ENCODE peak calls at places on chromosomes 5 and 9, in five cellular contexts. E is mesenchymal stem cell, Y is IMR-90, B is mesendoderm, S is H1. O is an unnamed sample.

GRCh38 chr5:104355350-104355749 is 792.8 kb upstream of the NUDT12 start:
- DNase-seq in E (no peak), Y (no peak), B (no peak), S (no peak), O (no peak)

GRCh38 chr5:105877592-105877991 is 1793.1 kb downstream of the EFNA5 start:
- DNase-seq in E (no peak), Y (no peak), B (no peak), S (no peak), O (no peak)

GRCh38 chr5:54909126-54909525 is 76.3 kb downstream of the ESM1 start:
- DNase-seq in E (no peak), Y (peak; percentile 6), B (no peak), S (no peak), O (no peak)

GRCh38 chr9:93659044-93659836 is 82.9 kb downstream of the PHF2 start:
- DNase-seq in E (no peak), Y (no peak), B (no peak), S (no peak), O (no peak)

GRCh38 chr5:172890659-172891058 is 56.6 kb downstream of the ERGIC1 start:
- DNase-seq in E (no peak), Y (no peak), B (no peak), S (no peak), O (no peak)

GRCh38 chr9:18606831-18607230 is 132.9 kb downstream of the ADAMTSL1 start:
- DNase-seq in E (peak; percentile 5), Y (peak; percentile 26), B (peak; percentile 93), S (no peak), O (peak; percentile 44)

GRCh38 chr9:111731916-111732315 is 62.8 kb downstream of the SHOC1 start:
- DNase-seq in E (peak; percentile 16), Y (peak; percentile 11), B (no peak), S (no peak), O (no peak)

GRCh38 chr5:95962785-95963184 is 1.1 kb upstream of the ELL2 start:
- DNase-seq in E (no peak), Y (no peak), B (peak; percentile 98), S (no peak), O (peak; percentile 85)

GRCh38 chr5:115484368-115484767 is 60.2 kb downstream of the FEM1C start:
- DNase-seq in E (no peak), Y (no peak), B (no peak), S (no peak), O (no peak)

GRCh38 chr9:6715755-6716643 is 41.8 kb upstream of the KDM4C start:
- DNase-seq in E (no peak), Y (no peak), B (no peak), S (no peak), O (peak; percentile 58)

GRCh38 chr9:76571288-76572204 is 112.6 kb downstream of the GCNT1 start:
- DNase-seq in E (no peak), Y (no peak), B (no peak), S (no peak), O (no peak)

GRCh38 chr5:56269216-56269927 is 36.2 kb upstream of the ANKRD55 start:
- DNase-seq in E (peak; percentile 92), Y (peak; percentile 75), B (peak; percentile 74), S (no peak), O (peak; percentile 37)

GRCh38 chr9:97981828-97982164 is 1.3 kb upstream of the ANP32B start:
- DNase-seq in E (peak; percentile 20), Y (no peak), B (no peak), S (no peak), O (no peak)

GRCh38 chr9:83469722-83470121 is 68.5 kb downstream of the FRMD3 start:
- DNase-seq in E (no peak), Y (no peak), B (no peak), S (no peak), O (no peak)

GRCh38 chr5:170572453-170572852 is 68.6 kb downstream of the KCNIP1 start:
- DNase-seq in E (no peak), Y (no peak), B (no peak), S (no peak), O (no peak)

GRCh38 chr5:855771-856530 is 5.2 kb upstream of the ZDHHC11 start:
- DNase-seq in E (peak; percentile 7), Y (no peak), B (peak; percentile 43), S (no peak), O (no peak)

GRCh38 chr5:66850354-66851075 is 254.3 kb downstream of the MAST4 start:
- DNase-seq in E (peak; percentile 25), Y (peak; percentile 8), B (peak; percentile 36), S (no peak), O (no peak)

GRCh38 chr5:149216515-149216914 is 55.1 kb upstream of the AFAP1L1 start:
- DNase-seq in E (no peak), Y (no peak), B (no peak), S (no peak), O (no peak)

GRCh38 chr5:74316064-74316586 is 324.4 kb downstream of the ENC1 start:
- DNase-seq in E (peak; percentile 98), Y (peak; percentile 98), B (peak; percentile 100), S (no peak), O (peak; percentile 33)

GRCh38 chr9:95750725-95751644 is 124.5 kb upstream of the ERCC6L2 start:
- DNase-seq in E (no peak), Y (no peak), B (peak; percentile 38), S (no peak), O (peak; percentile 45)

GRCh38 chr9:34989946-34990635 is 546 bp downstream of the DNAJB5 start:
- DNase-seq in E (peak; percentile 80), Y (peak; percentile 39), B (peak; percentile 95), S (peak; percentile 84), O (peak; percentile 94)

GRCh38 chr9:17082343-17082742 is 52.5 kb upstream of the CNTLN start:
- DNase-seq in E (peak; percentile 30), Y (peak; percentile 60), B (peak; percentile 91), S (peak; percentile 55), O (peak; percentile 65)

GRCh38 chr9:74431467-74431866 is 65.7 kb upstream of the RORB start:
- DNase-seq in E (no peak), Y (no peak), B (peak; percentile 15), S (no peak), O (no peak)

GRCh38 chr9:133257398-133258053 is 17.5 kb downstream of the ABO start:
- DNase-seq in E (no peak), Y (no peak), B (peak; percentile 33), S (no peak), O (no peak)

GRCh38 chr5:135236187-135236835 is 162.7 kb downstream of the MACROH2A1 start:
- DNase-seq in E (no peak), Y (no peak), B (no peak), S (no peak), O (no peak)

GRCh38 chr9:110810251-110810976 is 141.8 kb downstream of the MUSK start:
- DNase-seq in E (no peak), Y (no peak), B (no peak), S (no peak), O (no peak)

GRCh38 chr5:94872526-94872925 is 254.1 kb downstream of the SLF1 start:
- DNase-seq in E (no peak), Y (no peak), B (no peak), S (no peak), O (no peak)

GRCh38 chr9:79885093-79885857 is 313.5 kb downstream of the TLE4 start:
- DNase-seq in E (no peak), Y (no peak), B (no peak), S (no peak), O (no peak)

DNA sequence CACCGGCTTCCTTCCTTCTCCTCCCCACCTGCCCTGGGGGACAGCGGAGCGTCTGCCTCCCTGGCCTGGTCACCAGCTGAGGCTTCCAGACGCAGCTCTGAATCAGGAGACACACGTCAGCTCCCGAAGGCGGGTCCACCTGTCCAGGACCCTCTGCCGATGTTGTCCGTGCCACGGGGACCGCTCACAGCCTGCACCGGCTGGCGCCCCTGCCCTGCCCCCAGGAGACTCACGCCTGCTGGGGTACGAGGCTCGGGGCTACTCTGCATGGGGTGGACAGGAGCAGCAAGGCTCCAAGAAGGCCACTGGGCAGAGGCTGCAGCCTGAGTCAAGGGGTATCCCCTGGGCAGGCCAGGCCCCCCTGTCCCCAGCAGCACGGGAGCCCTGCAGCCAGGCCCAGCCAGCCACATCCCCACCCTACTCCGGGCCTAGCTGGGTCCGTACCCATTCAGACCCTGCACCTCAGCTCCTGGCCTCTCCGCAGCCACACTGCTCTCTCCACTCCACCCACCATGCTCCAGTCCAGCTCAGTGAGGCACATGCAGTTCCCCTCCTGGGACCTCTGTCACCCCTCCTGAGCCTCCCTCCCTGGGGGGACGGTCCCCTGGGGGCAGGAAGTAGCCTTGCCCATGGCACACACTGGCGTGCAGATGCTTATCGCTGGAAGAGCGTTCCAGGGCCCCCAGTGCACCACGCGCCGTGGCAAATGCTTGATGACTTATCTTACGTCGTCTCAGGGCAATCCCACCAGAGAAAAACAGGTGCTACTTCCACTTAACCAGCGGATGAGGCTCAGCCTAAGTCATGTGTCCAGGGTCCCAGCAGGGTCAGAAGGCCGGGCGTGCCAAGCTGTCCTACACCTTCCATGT is 2.2 kb upstream of the CCDC187 start:
- DNase-seq in E (no peak), Y (no peak), B (no peak), S (no peak), O (no peak)
- H2BK15ac ChIP-seq in E (no peak overlapping the region), Y (no peak overlapping the region), B (no peak overlapping the region), S (no peak overlapping the region), O (no peak overlapping the region)

GRCh38 chr5:143180751-143181150 is 222.7 kb downstream of the NR3C1 start:
- DNase-seq in E (no peak), Y (no peak), B (no peak), S (no peak), O (no peak)

GRCh38 chr5:143182901-143183820 is 220.3 kb downstream of the NR3C1 start:
- DNase-seq in E (no peak), Y (peak; percentile 48), B (peak; percentile 27), S (no peak), O (no peak)

GRCh38 chr5:143183989-143184388 is 219.5 kb downstream of the NR3C1 start:
- DNase-seq in E (no peak), Y (no peak), B (no peak), S (no peak), O (no peak)

GRCh38 chr5:143181173-143181572 is 222.3 kb downstream of the NR3C1 start:
- DNase-seq in E (no peak), Y (no peak), B (no peak), S (no peak), O (no peak)

GRCh38 chr5:143182106-143182505 is 221.4 kb downstream of the NR3C1 start:
- DNase-seq in E (no peak), Y (no peak), B (no peak), S (no peak), O (no peak)
- H3K9ac ChIP-seq in E (no peak overlapping the region), Y (no peak overlapping the region), B (no peak overlapping the region), S (no peak overlapping the region), O (no peak overlapping the region)

GRCh38 chr9:130010151-130010988 is 32.6 kb downstream of the FNBP1 start:
- DNase-seq in E (no peak), Y (no peak), B (no peak), S (no peak), O (no peak)
- H3K4me2 ChIP-seq in E (no peak overlapping the region), Y (no peak overlapping the region), B (no peak overlapping the region), S (no peak overlapping the region), O (no peak overlapping the region)

GRCh38 chr9:37410354-37410861 is 12.1 kb upstream of the GRHPR start:
- DNase-seq in E (no peak), Y (no peak), B (no peak), S (no peak), O (no peak)

GRCh38 chr9:37410969-37411785 is 11.3 kb upstream of the GRHPR start:
- DNase-seq in E (no peak), Y (peak; percentile 15), B (peak; percentile 49), S (peak; percentile 74), O (peak; percentile 74)

GRCh38 chr9:37414503-37414943 is 8.0 kb upstream of the GRHPR start:
- DNase-seq in E (no peak), Y (no peak), B (no peak), S (no peak), O (peak; percentile 34)

GRCh38 chr9:37413311-37413710 is 9.2 kb upstream of the GRHPR start:
- DNase-seq in E (no peak), Y (no peak), B (no peak), S (no peak), O (no peak)

GRCh38 chr9:37412431-37413151 is 9.9 kb upstream of the GRHPR start:
- DNase-seq in E (no peak), Y (peak; percentile 29), B (no peak), S (no peak), O (peak; percentile 63)
- H2BK15ac ChIP-seq in E (peak overlapping the region; percentile 26), Y (no peak overlapping the region), B (no peak overlapping the region), S (peak overlapping the region; percentile 12), O (no peak overlapping the region)

O was measured in H9.